ENCODE peak calls at places on chromosomes 3 and 15, in six cellular contexts. L, T, Y, I, F and N are unnamed samples.

GRCh38 chr3:120636790-120637401 is 40.8 kb downstream of the NDUFB4 start:
- DNase-seq in F (no peak), I (no peak), T (no peak), L (no peak), Y (no peak), N (no peak)

GRCh38 chr3:19029837-19030835 is 118.2 kb upstream of the KCNH8 start:
- DNase-seq in L (peak; percentile 64), F (no peak), Y (no peak), I (peak; percentile 7), T (no peak), N (no peak)

GRCh38 chr3:197495059-197495455 is 60.7 kb downstream of the BDH1 start:
- DNase-seq in Y (no peak), F (no peak), I (no peak), L (no peak), T (no peak), N (no peak)

GRCh38 chr15:73015493-73015892 is 36.8 kb upstream of the NEO1 start:
- DNase-seq in L (no peak), T (no peak), F (no peak), I (no peak), Y (no peak), N (no peak)

GRCh38 chr3:61777483-61777882 is 216.1 kb downstream of the PTPRG start:
- DNase-seq in T (no peak), L (no peak), I (no peak), F (no peak), Y (no peak), N (no peak)

GRCh38 chr3:79187441-79187840 is 580.4 kb downstream of the ROBO1 start:
- DNase-seq in I (no peak), L (no peak), T (no peak), Y (no peak), F (no peak), N (no peak)

GRCh38 chr3:187615630-187616029 is 54.6 kb downstream of the SST start:
- DNase-seq in F (no peak), L (no peak), I (no peak), T (no peak), Y (no peak), N (no peak)

GRCh38 chr3:126111126-126111551 is 27.2 kb upstream of the SLC41A3 start:
- DNase-seq in T (no peak), Y (no peak), L (no peak), I (no peak), F (no peak), N (no peak)

GRCh38 chr3:23810342-23811116 is 4.8 kb downstream of the UBE2E1 start:
- DNase-seq in L (peak; percentile 54), F (no peak), T (no peak), I (no peak), Y (peak; percentile 32), N (no peak)

GRCh38 chr3:135788978-135789377 is 176.6 kb upstream of the PPP2R3A start:
- DNase-seq in Y (no peak), F (no peak), T (no peak), L (no peak), I (no peak), N (no peak)

GRCh38 chr3:150956376-150956775 is 16.2 kb downstream of the CLRN1 start:
- DNase-seq in T (no peak), Y (no peak), F (no peak), L (peak; percentile 50), I (no peak), N (no peak)

GRCh38 chr15:60477991-60478632 is 830 bp downstream of the ICE2 start:
- DNase-seq in I (peak; percentile 11), Y (peak; percentile 19), L (peak; percentile 23), F (no peak), T (no peak), N (no peak)

GRCh38 chr3:50542177-50543034 is 25.1 kb downstream of the C3orf18 start:
- DNase-seq in L (peak; percentile 88), Y (peak; percentile 79), I (peak; percentile 62), F (peak; percentile 41), T (no peak), N (no peak)

GRCh38 chr3:46299608-46300460 is 54.1 kb upstream of the CCR2 start:
- DNase-seq in L (peak; percentile 46), T (no peak), I (peak; percentile 39), Y (no peak), F (no peak), N (no peak)

GRCh38 chr3:184016820-184017671 is 638 bp downstream of the ABCC5 start:
- DNase-seq in Y (peak; percentile 83), I (peak; percentile 56), L (peak; percentile 71), F (peak; percentile 21), T (no peak), N (no peak)

GRCh38 chr3:141998674-141999290 is 122.3 kb downstream of the ATP1B3 start:
- DNase-seq in Y (no peak), T (peak; percentile 20), F (no peak), L (peak; percentile 23), I (no peak), N (no peak)

GRCh38 chr3:129249284-129250065 is at the start of gene COPG1:
- DNase-seq in T (no peak), Y (peak; percentile 92), I (peak; percentile 90), L (peak; percentile 87), F (peak; percentile 75), N (peak; percentile 74)

GRCh38 chr3:127674793-127675189 is 2.0 kb downstream of the ABTB1 start:
- DNase-seq in F (no peak), L (no peak), T (no peak), Y (no peak), I (no peak), N (no peak)

GRCh38 chr3:185813691-185814215 is 11.1 kb downstream of the IGF2BP2 start:
- DNase-seq in T (no peak), L (no peak), I (no peak), Y (peak; percentile 48), F (no peak), N (no peak)

GRCh38 chr3:187741403-187742350 is 3.6 kb downstream of the BCL6 start:
- DNase-seq in L (peak; percentile 88), T (no peak), F (peak; percentile 65), Y (peak; percentile 71), I (peak; percentile 82), N (no peak)

GRCh38 chr3:188046561-188047213 is 107.3 kb upstream of the LPP start:
- DNase-seq in T (no peak), L (peak; percentile 74), I (no peak), Y (no peak), F (no peak), N (no peak)

GRCh38 chr3:154781595-154781994 is 298.5 kb upstream of the MME start:
- DNase-seq in F (no peak), Y (no peak), T (no peak), I (no peak), L (no peak), N (no peak)

GRCh38 chr3:149128856-149129255 is 582 bp upstream of the HPS3 start:
- DNase-seq in Y (no peak), F (no peak), I (no peak), T (no peak), L (no peak), N (no peak)

GRCh38 chr3:121942116-121942786 is 48.0 kb downstream of the SLC15A2 start:
- DNase-seq in F (no peak), Y (no peak), T (no peak), L (peak; percentile 87), I (no peak), N (no peak)

GRCh38 chr3:76490064-76490463 is 549.8 kb upstream of the ROBO2 start:
- DNase-seq in L (no peak), Y (no peak), F (no peak), T (no peak), I (no peak), N (no peak)

GRCh38 chr3:120170223-120170622 is 76.0 kb upstream of the GSK3B start:
- DNase-seq in T (no peak), I (no peak), L (peak; percentile 98), Y (no peak), F (peak; percentile 64), N (peak; percentile 82)

GRCh38 chr3:196486263-196486662 is 17.3 kb downstream of the RNF168 start:
- DNase-seq in T (no peak), L (peak; percentile 28), F (no peak), Y (no peak), I (peak; percentile 27), N (no peak)

GRCh38 chr15:43998607-43999006 is 171.8 kb downstream of the WDR76 start:
- DNase-seq in T (no peak), Y (no peak), F (no peak), L (no peak), I (no peak), N (no peak)

GRCh38 chr3:15511156-15511555 is 10.3 kb downstream of the COLQ start:
- DNase-seq in Y (no peak), F (no peak), T (no peak), I (no peak), L (no peak), N (no peak)

GRCh38 chr3:15512173-15512572 is 9.3 kb downstream of the COLQ start:
- DNase-seq in T (no peak), I (no peak), Y (no peak), F (no peak), L (no peak), N (no peak)

GRCh38 chr3:15513810-15514662 is 7.5 kb downstream of the COLQ start:
- DNase-seq in L (no peak), T (no peak), F (no peak), Y (no peak), I (no peak), N (no peak)

GRCh38 chr3:15513121-15513520 is 8.4 kb downstream of the COLQ start:
- DNase-seq in Y (no peak), I (no peak), F (no peak), L (no peak), T (no peak), N (no peak)

DNA sequence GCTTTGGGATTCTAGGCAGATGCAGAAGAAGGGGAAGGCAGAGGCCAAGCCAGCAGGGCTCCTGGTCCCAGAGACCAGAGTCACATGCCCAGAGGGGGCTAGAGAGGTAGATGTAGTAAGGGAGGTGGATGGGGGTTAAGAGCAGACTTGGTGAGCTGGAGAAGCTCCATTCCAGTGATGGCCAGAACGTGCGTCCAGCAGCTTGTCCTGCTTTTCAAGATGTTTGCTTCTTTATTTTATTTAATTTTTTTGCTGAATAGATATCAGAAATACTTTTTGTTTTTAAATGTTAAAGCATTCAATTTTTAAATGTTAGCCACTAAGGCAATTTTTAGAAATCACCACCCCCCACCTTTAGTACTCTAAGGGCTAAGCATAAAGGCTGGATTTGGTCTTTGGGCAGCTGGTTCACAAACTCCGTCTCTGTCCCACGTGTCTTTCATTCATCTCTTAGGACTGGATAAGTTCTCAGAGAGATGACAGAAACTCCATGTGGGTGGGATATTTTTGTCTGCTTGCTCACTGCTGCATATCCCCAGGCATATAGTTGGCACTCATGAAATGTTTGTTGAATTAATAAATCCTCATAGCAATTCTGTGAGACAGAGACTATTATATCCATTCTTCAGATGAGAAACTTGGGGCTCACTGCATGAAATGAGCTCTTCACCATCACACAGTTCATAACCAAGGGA is 6.7 kb downstream of the COLQ start:
- DNase-seq in Y (no peak), L (no peak), I (no peak), T (no peak), F (no peak), N (no peak)
- H3K9ac ChIP-seq in Y (no peak overlapping the region), L (no peak overlapping the region), I (no peak overlapping the region), T (no peak overlapping the region), F (no peak overlapping the region), N (no peak overlapping the region)

GRCh38 chr15:28098766-28099554 is at the start of gene OCA2:
- DNase-seq in F (no peak), L (peak; percentile 27), I (no peak), Y (peak; percentile 94), T (no peak), N (no peak)
- TF ChIP-seq EZH2 in F (no peak), L (no peak), I (no peak), Y (no peak), T (no peak), N (no peak)

GRCh38 chr3:139364549-139364948 is 20.7 kb downstream of the MRPS22 start:
- DNase-seq in I (no peak), Y (no peak), L (no peak), T (no peak), F (no peak), N (no peak)
- H3K36me3 ChIP-seq in I (peaks cover 98% of the 10 kb centered on the region), Y (peaks cover 96% of the 10 kb centered on the region), L (peaks cover 55% of the 10 kb centered on the region), T (peaks cover 99% of the 10 kb centered on the region), F (peaks cover 42% of the 10 kb centered on the region), N (peaks cover 22% of the 10 kb centered on the region)

GRCh38 chr15:54187325-54187724 is 209.1 kb downstream of the UNC13C start:
- DNase-seq in T (no peak), I (no peak), F (no peak), Y (no peak), L (no peak), N (no peak)
- H3K9ac ChIP-seq in T (no peak overlapping the region), I (no peak overlapping the region), F (no peak overlapping the region), Y (no peak overlapping the region), L (no peak overlapping the region), N (no peak overlapping the region)